ENCODE peak calls at places on chromosomes 12 and 14, in seven cellular contexts. L, X, D, M, Q, V and P are unnamed samples.

GRCh38 chr12:95700316-95700785 is 90.2 kb downstream of the NTN4 start:
- DNase-seq in L (peak; percentile 91), X (peak; percentile 89), D (no peak), M (no peak), Q (no peak), V (no peak), P (no peak)

GRCh38 chr12:18101043-18101442 is 11.1 kb upstream of the RERGL start:
- DNase-seq in L (peak; percentile 30), X (peak; percentile 74), D (no peak), M (no peak), Q (no peak), V (no peak), P (no peak)

GRCh38 chr14:75249251-75249957 is 29.2 kb upstream of the FOS start:
- DNase-seq in L (peak; percentile 96), X (peak; percentile 92), D (peak; percentile 76), M (no peak), Q (no peak), V (no peak), P (no peak)

GRCh38 chr12:46370792-46371717 is 1.5 kb downstream of the SLC38A2 start:
- DNase-seq in L (peak; percentile 92), X (peak; percentile 93), D (peak; percentile 95), M (peak; percentile 96), Q (peak; percentile 96), V (peak; percentile 94), P (peak; percentile 94)

GRCh38 chr12:127742231-127742630 is 524.7 kb upstream of the TMEM132C start:
- DNase-seq in L (no peak), X (no peak), D (no peak), M (no peak), Q (no peak), V (no peak), P (no peak)

GRCh38 chr12:120100630-120101029 is 15.9 kb downstream of the RAB35 start:
- DNase-seq in L (no peak), X (no peak), D (no peak), M (no peak), Q (no peak), V (no peak), P (no peak)

GRCh38 chr14:72524230-72524629 is 369.7 kb downstream of the DPF3 start:
- DNase-seq in L (no peak), X (no peak), D (no peak), M (no peak), Q (no peak), V (no peak), P (no peak)

GRCh38 chr14:102481791-102482238 is 27.8 kb downstream of the ANKRD9 start:
- DNase-seq in L (no peak), X (no peak), D (no peak), M (no peak), Q (peak; percentile 63), V (no peak), P (no peak)

GRCh38 chr12:21502872-21503271 is 1.3 kb downstream of the GOLT1B start:
- DNase-seq in L (peak; percentile 16), X (no peak), D (no peak), M (no peak), Q (no peak), V (no peak), P (no peak)

GRCh38 chr12:71948390-71948789 is 9.7 kb downstream of the TPH2 start:
- DNase-seq in L (no peak), X (no peak), D (no peak), M (no peak), Q (no peak), V (no peak), P (no peak)

GRCh38 chr12:113889076-113889475 is 77.0 kb downstream of the RBM19 start:
- DNase-seq in L (no peak), X (no peak), D (no peak), M (no peak), Q (no peak), V (no peak), P (no peak)
- TF ChIP-seq CTCF in L (no peak), X (no peak), D (no peak), M (no peak), Q (no peak), V (no peak), P (no peak)

GRCh38 chr14:92884410-92884809 is 38.5 kb upstream of the CHGA start:
- DNase-seq in L (no peak), X (no peak), D (no peak), M (no peak), Q (no peak), V (no peak), P (no peak)

GRCh38 chr14:92883066-92883465 is 39.9 kb upstream of the CHGA start:
- DNase-seq in L (no peak), X (no peak), D (no peak), M (no peak), Q (no peak), V (no peak), P (no peak)

GRCh38 chr14:92877757-92878431 is 45.1 kb upstream of the CHGA start:
- DNase-seq in L (no peak), X (no peak), D (no peak), M (no peak), Q (peak; percentile 31), V (peak; percentile 46), P (no peak)

GRCh38 chr14:92880351-92880750 is 42.6 kb upstream of the CHGA start:
- DNase-seq in L (no peak), X (no peak), D (no peak), M (no peak), Q (no peak), V (no peak), P (no peak)

DNA sequence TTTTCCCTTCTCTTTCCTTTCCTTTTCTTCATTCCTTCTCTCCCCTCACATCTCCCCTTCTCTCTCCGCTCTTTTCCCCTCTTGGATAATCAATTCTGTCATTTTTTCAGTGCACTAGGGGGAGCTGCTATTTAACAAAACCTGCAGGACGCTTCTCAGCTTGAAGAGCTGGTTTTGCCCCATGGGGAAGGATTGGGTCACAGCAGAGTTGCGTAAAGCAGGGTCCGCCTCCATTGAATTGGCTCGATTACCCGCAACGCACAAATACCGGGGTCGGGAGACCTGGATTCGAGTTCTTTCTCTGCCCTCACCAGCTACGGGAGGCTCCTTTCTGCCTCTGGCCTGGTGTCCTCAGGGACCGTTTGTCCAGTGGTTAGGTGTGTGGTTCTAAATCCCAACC is 42.1 kb upstream of the CHGA start:
- DNase-seq in L (no peak), X (no peak), D (no peak), M (no peak), Q (peak; percentile 43), V (no peak), P (no peak)
- TF ChIP-seq CTCF in L (no peak), X (no peak), D (no peak), M (no peak), Q (peak; percentile 48), V (no peak), P (peak; percentile 56)

DNA sequence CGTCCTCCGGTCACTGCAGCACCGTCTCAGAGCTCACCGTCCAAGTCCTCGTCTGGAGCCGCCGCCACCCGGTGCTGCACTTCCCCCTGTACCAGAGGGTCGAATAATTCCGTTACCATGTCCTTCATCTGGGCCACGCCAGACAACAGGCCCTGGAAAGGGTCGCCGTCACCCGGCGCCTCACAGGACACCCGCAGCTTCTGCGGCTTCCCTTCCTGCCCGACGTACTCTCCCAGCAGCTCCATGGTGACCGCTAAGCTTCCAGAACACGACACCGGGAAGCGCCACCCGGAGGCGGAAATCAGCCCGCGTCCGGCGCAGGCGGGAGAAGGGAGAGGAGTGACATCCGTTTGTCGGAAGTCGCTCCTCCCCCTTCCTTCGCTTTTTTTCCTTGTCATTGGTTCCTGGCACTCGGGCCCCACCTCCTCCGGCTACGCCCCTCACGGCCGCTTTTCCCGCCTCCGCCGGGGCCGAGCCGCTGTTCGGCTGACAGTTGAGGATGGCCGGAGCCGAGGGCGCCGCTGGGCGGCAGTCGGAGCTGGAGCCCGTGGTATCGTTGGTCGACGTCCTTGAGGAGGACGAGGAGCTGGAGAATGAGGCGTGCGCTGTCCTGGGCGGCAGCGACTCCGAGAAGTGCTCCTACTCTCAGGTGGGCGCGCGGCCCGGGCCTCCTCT is at the start of the genes GON7 and UBR7:
- DNase-seq in L (peak; percentile 96), X (peak; percentile 87), D (peak; percentile 79), M (peak; percentile 96), Q (peak; percentile 98), V (peak; percentile 94), P (peak; percentile 95)
- TF ChIP-seq CTCF in L (no peak), X (no peak), D (peak; percentile 11), M (no peak), Q (no peak), V (no peak), P (no peak)

GRCh38 chr12:118050972-118051910 is 9.7 kb downstream of the WSB2 start:
- DNase-seq in L (no peak), X (no peak), D (no peak), M (no peak), Q (no peak), V (no peak), P (no peak)
- TF ChIP-seq CTCF in L (no peak), X (no peak), D (no peak), M (peak; percentile 30), Q (no peak), V (no peak), P (peak; percentile 53)

DNA sequence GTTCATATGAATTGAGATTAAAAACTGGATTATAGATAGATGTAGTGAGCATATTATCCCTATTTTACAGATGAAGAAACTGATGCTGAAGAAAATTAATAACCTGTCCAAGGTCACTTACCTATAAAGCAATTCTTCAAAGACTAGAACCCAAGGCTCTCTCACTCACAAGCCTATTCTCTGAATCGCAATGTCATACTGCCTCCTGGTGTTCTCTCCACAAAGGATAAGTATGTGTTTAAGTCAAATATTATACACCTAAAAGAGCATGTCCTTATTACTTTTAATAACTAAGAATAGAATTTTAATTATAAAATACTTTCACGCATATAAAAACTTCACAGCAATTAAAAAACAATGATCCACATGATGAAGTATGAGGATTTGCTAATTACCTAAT is 721.3 kb upstream of the USP15 start:
- DNase-seq in L (no peak), X (peak; percentile 20), D (no peak), M (no peak), Q (no peak), V (no peak), P (no peak)
- TF ChIP-seq CTCF in L (no peak), X (peak; percentile 7), D (no peak), M (peak; percentile 15), Q (peak; percentile 31), V (no peak), P (peak; percentile 59)